ENCODE peak calls at places on chromosomes 6 and 20, in four cellular contexts. W is fibroblast of mammary gland, L is DMS53, T is NCI-H1105 treated with DMSO at 0.1 percent for 48 hours. G is an unnamed sample.

GRCh38 chr20:64205611-64206026 is 41.4 kb downstream of the MYT1 start:
- DNase-seq in T (no peak), L (no peak), W (no peak), G (peak)

GRCh38 chr6:131885237-131885636 is 65.9 kb downstream of the CCN2 start:
- DNase-seq in L (no peak), T (no peak), W (no peak), G (no peak)

GRCh38 chr6:143811492-143812157 is 31.5 kb upstream of the LTV1 start:
- DNase-seq in T (no peak), W (no peak), L (no peak), G (no peak)

GRCh38 chr6:105374010-105374420 is 28.9 kb downstream of the PREP start:
- DNase-seq in T (no peak), L (no peak), W (no peak), G (no peak)

GRCh38 chr20:32638848-32639247 is 34.9 kb downstream of the C20orf203 start:
- DNase-seq in L (no peak), W (no peak), T (peak), G (no peak)

GRCh38 chr6:21423106-21423854 is 170.3 kb upstream of the SOX4 start:
- DNase-seq in T (no peak), L (peak), W (no peak), G (no peak)

GRCh38 chr6:23145801-23146200 is 576.4 kb downstream of the HDGFL1 start:
- DNase-seq in L (no peak), W (peak), T (no peak), G (no peak)

GRCh38 chr6:3919849-3920248 is 70.7 kb downstream of the FAM50B start:
- DNase-seq in L (no peak), W (no peak), T (no peak), G (no peak)

GRCh38 chr6:149335924-149336323 is 18.4 kb downstream of the TAB2 start:
- DNase-seq in L (no peak), T (no peak), W (peak), G (no peak)

GRCh38 chr20:56393133-56393472 is 658 bp downstream of the CSTF1 start:
- DNase-seq in T (peak), L (peak), W (no peak), G (no peak)

GRCh38 chr6:110621061-110621460 is 144.6 kb upstream of the SLC22A16 start:
- DNase-seq in L (no peak), W (no peak), T (no peak), G (no peak)

GRCh38 chr6:148866657-148867268 is 119.9 kb downstream of the UST start:
- DNase-seq in W (no peak), T (no peak), L (no peak), G (no peak)

GRCh38 chr6:53770690-53771320 is 24.0 kb upstream of the LRRC1 start:
- DNase-seq in L (no peak), W (no peak), T (peak), G (no peak)

G was measured in substantia nigra.